ENCODE peak calls at places on chromosomes 12 and 14, in ten cellular contexts. G is psoas muscle, V is sigmoid colon, F is thoracic aorta, W is lung, H is heart right ventricle, O is right atrium auricular region, R is brain microvascular endothelial cell, Y is right lobe of liver, J is ascending aorta. M is an unnamed sample. For H3K27me3, the result is how much of the 10 kb centered on the place peaks cover.

GRCh38 chr12:51246254-51246853 is 7.7 kb downstream of the DAZAP2 start:
- DNase-seq in Y (no peak), F (no peak), H (no peak), W (peak), G (no peak), O (no peak), J (no peak), V (no peak), R (peak), M (no peak)

GRCh38 chr14:94643316-94644101 is 31.3 kb downstream of the SERPINA3 start:
- DNase-seq in O (no peak), F (no peak), J (no peak), V (peak), Y (no peak), H (no peak), G (no peak), W (no peak), R (no peak), M (no peak)

GRCh38 chr14:106318700-106319099 is 792.3 kb downstream of the TMEM121 start:
- DNase-seq in Y (no peak), J (no peak), O (no peak), H (no peak), R (no peak), W (no peak), V (no peak), G (no peak), F (no peak), M (no peak)

GRCh38 chr12:111954974-111955373 is 58.0 kb downstream of the TMEM116 start:
- DNase-seq in R (no peak), F (no peak), V (no peak), O (no peak), W (no peak), Y (no peak), J (no peak), H (no peak), G (no peak), M (no peak)

GRCh38 chr14:77068515-77069200 is 29.4 kb upstream of the CIPC start:
- DNase-seq in V (no peak), W (no peak), H (no peak), F (no peak), J (no peak), R (no peak), Y (no peak), O (no peak), G (no peak), M (no peak)

GRCh38 chr12:95216704-95217376 is 427 bp downstream of the FGD6 start:
- DNase-seq in G (no peak), O (peak), V (no peak), R (no peak), F (no peak), J (no peak), H (no peak), Y (no peak), W (no peak), M (no peak)

GRCh38 chr12:63179224-63179623 is 28.2 kb upstream of the AVPR1A start:
- DNase-seq in Y (no peak), W (no peak), R (no peak), J (no peak), V (no peak), F (no peak), G (no peak), O (no peak), H (no peak), M (no peak)

GRCh38 chr12:73514672-73515071 is 1023.0 kb upstream of the ATXN7L3B start:
- DNase-seq in R (no peak), W (no peak), V (no peak), F (no peak), H (no peak), Y (no peak), J (no peak), O (no peak), G (no peak), M (no peak)

GRCh38 chr12:49389092-49389703 is 21.9 kb downstream of the SPATS2 start:
- DNase-seq in Y (no peak), H (peak), G (peak), J (no peak), W (peak), V (no peak), O (no peak), R (no peak), F (no peak), M (peak)

GRCh38 chr14:68621400-68622365 is 171.2 kb downstream of the ZFP36L1 start:
- DNase-seq in R (peak), Y (no peak), V (no peak), J (peak), O (peak), F (no peak), W (no peak), H (peak), G (peak), M (peak)

GRCh38 chr14:31229638-31230229 is 22.1 kb upstream of the HECTD1 start:
- DNase-seq in G (peak), R (peak), W (peak), Y (peak), V (peak), H (peak), O (peak), F (no peak), J (peak), M (peak)

GRCh38 chr14:69133206-69134125 is 19.5 kb downstream of the DCAF5 start:
- DNase-seq in V (no peak), J (no peak), F (no peak), R (peak), O (no peak), Y (no peak), G (no peak), H (no peak), W (no peak), M (no peak)

GRCh38 chr12:87469295-87469694 is 559.9 kb downstream of the C12orf50 start:
- DNase-seq in O (no peak), F (no peak), H (no peak), J (no peak), W (no peak), R (peak), Y (no peak), V (no peak), G (no peak), M (no peak)

GRCh38 chr12:92553389-92553788 is 149.4 kb upstream of the PLEKHG7 start:
- DNase-seq in G (no peak), R (no peak), O (peak), W (no peak), V (peak), H (peak), F (no peak), J (no peak), Y (peak), M (peak)

GRCh38 chr12:106093246-106093645 is 45.5 kb downstream of the NUAK1 start:
- DNase-seq in V (no peak), G (no peak), F (no peak), J (peak), R (no peak), Y (no peak), H (no peak), W (no peak), O (no peak), M (no peak)

GRCh38 chr14:58238252-58239247 is 6.1 kb upstream of the PSMA3 start:
- DNase-seq in R (peak), V (no peak), O (no peak), F (no peak), Y (no peak), W (no peak), H (no peak), J (no peak), G (no peak), M (no peak)

GRCh38 chr12:537772-538171 is 78.0 kb downstream of the B4GALNT3 start:
- DNase-seq in J (no peak), H (no peak), W (no peak), Y (no peak), R (no peak), G (no peak), F (no peak), V (no peak), O (no peak), M (no peak)

GRCh38 chr14:67943947-67944346 is 124.4 kb downstream of the RAD51B start:
- DNase-seq in R (peak), F (peak), H (no peak), O (peak), V (peak), Y (no peak), W (peak), G (no peak), J (peak), M (peak)

GRCh38 chr14:77185093-77185465 is 3.5 kb downstream of the TMEM63C start:
- DNase-seq in G (no peak), R (no peak), H (no peak), W (no peak), O (no peak), F (no peak), J (no peak), V (no peak), Y (no peak), M (no peak)

GRCh38 chr12:92030618-92031017 is 115.0 kb downstream of the BTG1 start:
- DNase-seq in J (no peak), Y (no peak), V (peak), H (no peak), O (no peak), R (peak), W (peak), F (no peak), G (no peak), M (no peak)

GRCh38 chr12:4824415-4824814 is 85.3 kb upstream of the KCNA1 start:
- DNase-seq in J (no peak), W (no peak), H (no peak), G (no peak), O (no peak), R (peak), F (no peak), Y (no peak), V (no peak), M (no peak)

GRCh38 chr12:51441583-51441982 is 17.0 kb downstream of the SLC4A8 start:
- DNase-seq in R (peak), W (no peak), F (no peak), J (no peak), G (no peak), H (no peak), Y (no peak), O (no peak), V (no peak), M (no peak)

GRCh38 chr14:94532462-94532861 is 23.2 kb upstream of the SERPINA12 start:
- DNase-seq in F (no peak), J (no peak), G (no peak), V (no peak), R (peak), H (no peak), W (no peak), Y (no peak), O (no peak), M (no peak)

GRCh38 chr12:54428050-54429013 is 9.3 kb upstream of the ITGA5 start:
- DNase-seq in R (peak), Y (no peak), V (peak), G (no peak), W (no peak), H (no peak), F (peak), J (peak), O (no peak), M (no peak)

GRCh38 chr14:61387076-61387475 is 65.7 kb downstream of the PRKCH start:
- DNase-seq in V (no peak), Y (no peak), J (no peak), H (no peak), R (no peak), F (no peak), W (no peak), G (no peak), O (no peak), M (no peak)

GRCh38 chr12:130714591-130715149 is 1.4 kb downstream of the RIMBP2 start:
- DNase-seq in O (no peak), H (no peak), J (no peak), G (no peak), R (no peak), V (no peak), F (no peak), Y (no peak), W (no peak), M (no peak)

GRCh38 chr12:32176606-32177005 is 70.0 kb downstream of the BICD1 start:
- DNase-seq in G (no peak), R (no peak), Y (no peak), O (no peak), W (no peak), H (no peak), V (no peak), F (no peak), J (no peak), M (no peak)

GRCh38 chr14:77516111-77516510 is 17.5 kb upstream of the ISM2 start:
- DNase-seq in R (no peak), H (no peak), V (no peak), G (no peak), W (no peak), J (no peak), F (no peak), O (no peak), Y (no peak), M (no peak)

GRCh38 chr12:132359551-132359950 is 30.2 kb upstream of the GALNT9 start:
- DNase-seq in G (no peak), R (no peak), H (no peak), O (no peak), J (no peak), F (no peak), V (no peak), Y (peak), W (no peak), M (no peak)

GRCh38 chr14:74217672-74218448 is 21.4 kb upstream of the VSX2 start:
- DNase-seq in R (peak), Y (peak), V (peak), G (peak), J (peak), W (peak), H (peak), O (no peak), F (no peak), M (peak)

GRCh38 chr14:49050836-49051235 is 535.3 kb downstream of the RPS29 start:
- DNase-seq in W (no peak), J (no peak), F (no peak), Y (no peak), O (no peak), R (no peak), G (no peak), V (no peak), H (no peak), M (no peak)

GRCh38 chr14:49051328-49052060 is 534.7 kb downstream of the RPS29 start:
- DNase-seq in Y (no peak), G (no peak), J (no peak), F (no peak), W (peak), O (no peak), R (peak), H (no peak), V (no peak), M (no peak)

GRCh38 chr14:49057838-49058510 is 528.2 kb downstream of the RPS29 start:
- DNase-seq in O (no peak), R (no peak), F (no peak), J (no peak), Y (no peak), G (no peak), V (no peak), H (no peak), W (no peak), M (no peak)

DNA sequence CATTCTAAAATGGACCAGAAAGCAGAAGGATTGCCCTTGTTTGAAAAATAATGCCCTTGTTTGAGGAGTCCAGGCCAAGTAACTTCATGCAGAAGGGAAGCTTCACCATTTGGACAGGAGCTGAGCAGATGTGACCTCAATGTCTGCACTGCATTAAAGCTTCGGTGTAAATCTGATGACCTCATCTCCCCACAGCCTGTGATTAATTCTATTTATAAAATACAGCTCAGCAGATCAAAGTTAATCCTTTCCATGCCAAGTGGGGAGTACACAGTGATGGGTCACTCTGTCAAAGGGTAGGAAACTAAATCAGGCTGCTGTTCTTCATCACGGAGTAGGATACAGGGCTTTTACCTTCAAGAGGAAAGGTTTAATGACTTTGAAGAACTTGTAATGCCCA is 533.7 kb downstream of the RPS29 start:
- DNase-seq in G (no peak), H (no peak), J (no peak), Y (no peak), V (no peak), F (no peak), R (peak), W (no peak), O (no peak), M (no peak)
- H3K4me3 ChIP-seq in G (no peak), H (no peak), J (no peak), Y (no peak), V (no peak), F (no peak), R (no peak), W (no peak), O (no peak), M (no peak)

GRCh38 chr12:47079365-47079893 is at the start of gene PCED1B:
- DNase-seq in W (peak), J (peak), Y (peak), R (peak), H (peak), F (no peak), G (peak), O (peak), V (peak), M (peak)
- TF ChIP-seq CTCF in W (peak), J (peak), Y (peak), R (peak), H (no peak), F (peak), G (peak), O (peak), V (no peak), M (peak)

DNA sequence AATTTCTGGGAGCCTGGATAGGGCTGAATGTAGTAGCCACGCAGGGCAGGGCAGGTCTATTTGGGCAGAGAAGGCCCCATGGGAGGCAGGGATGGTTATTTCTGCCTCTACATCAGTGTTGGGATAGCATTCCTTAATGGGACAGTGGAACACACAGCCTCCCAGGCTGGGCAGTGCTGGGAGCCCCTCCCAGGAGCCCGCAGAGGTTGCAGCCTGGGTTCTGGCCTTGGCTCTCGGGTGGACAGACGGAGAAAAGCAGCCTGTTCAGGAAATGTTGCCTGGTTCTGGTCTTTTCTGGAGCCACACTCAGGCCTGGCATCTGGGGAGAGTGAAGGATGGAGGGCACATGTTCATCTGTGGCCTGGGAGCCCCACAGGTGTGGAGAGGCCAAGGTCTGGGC is 479 bp upstream of the NOS1 start:
- DNase-seq in J (no peak), V (no peak), G (no peak), Y (no peak), W (no peak), H (no peak), F (no peak), O (no peak), R (no peak), M (no peak)
- H3K27me3 ChIP-seq in J (under half), V (half or more), G (under half), Y (under half), W (under half), H (half or more), F (under half), O (under half), R (under half), M (half or more)

DNA sequence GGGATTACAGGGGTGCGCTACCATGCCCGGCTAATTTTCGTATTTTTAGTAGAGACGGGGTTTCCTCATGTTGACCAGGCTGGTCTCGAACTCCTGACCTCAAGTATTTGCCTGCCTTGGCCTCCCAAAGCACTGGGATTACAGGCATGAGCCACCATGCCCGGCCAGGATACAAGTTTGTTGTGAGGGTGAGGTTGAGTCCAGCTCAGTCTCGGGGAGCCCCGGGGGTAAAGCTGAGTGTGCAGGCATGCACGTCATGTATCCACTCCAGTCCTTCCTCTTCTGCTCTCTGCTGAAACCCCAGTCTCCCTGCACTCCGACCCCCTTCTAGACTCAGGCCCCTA is 369 bp downstream of the HPD start:
- DNase-seq in Y (no peak), G (no peak), H (no peak), O (no peak), V (no peak), R (no peak), F (no peak), J (no peak), W (no peak), M (no peak)
- H3K4me3 ChIP-seq in Y (peak), G (no peak), H (no peak), O (no peak), V (no peak), R (no peak), F (peak), J (peak), W (no peak), M (no peak)

GRCh38 chr12:20548592-20548991 is 146.5 kb upstream of the SLCO1C1 start:
- DNase-seq in Y (no peak), O (no peak), H (no peak), G (no peak), F (no peak), V (no peak), R (no peak), J (no peak), W (no peak), M (no peak)
- TF ChIP-seq CTCF in Y (no peak), O (no peak), H (no peak), G (no peak), F (no peak), V (no peak), R (no peak), J (no peak), W (no peak), M (no peak)

GRCh38 chr12:108177131-108177530 is 48.0 kb downstream of the WSCD2 start:
- DNase-seq in W (no peak), Y (no peak), R (no peak), V (no peak), H (no peak), J (no peak), G (no peak), O (no peak), F (no peak), M (no peak)
- H3K27me3 ChIP-seq in W (under half), Y (under half), R (under half), V (under half), H (under half), J (under half), G (under half), O (under half), F (under half), M (under half)